ENCODE peak calls at places on chromosomes 2 and 18, in seven cellular contexts. Y is esophagus muscularis mucosa, F is mucosa of descending colon, Q is kidney, B is uterus, A is fibroblast of lung, E is cardiac muscle cell. V is an unnamed sample. For H3K4me1, the result is how much of the 10 kb centered on the place peaks cover.

GRCh38 chr2:212548459-212548815 is 9.8 kb upstream of the ERBB4 start:
- DNase-seq in Y (no peak), F (no peak), Q (no peak), B (no peak), A (peak), E (peak), V (no peak)

GRCh38 chr2:5673148-5673860 is 18.9 kb upstream of the SOX11 start:
- DNase-seq in Y (peak), F (no peak), Q (peak), B (no peak), A (no peak), E (peak), V (no peak)

GRCh38 chr18:61890344-61890743 is 2.5 kb downstream of the RNF152 start:
- DNase-seq in Y (no peak), F (no peak), Q (no peak), B (no peak), A (no peak), E (no peak), V (no peak)

GRCh38 chr2:174750923-174751441 is 13.3 kb downstream of the CHRNA1 start:
- DNase-seq in Y (no peak), F (no peak), Q (no peak), B (no peak), A (no peak), E (no peak), V (no peak)

GRCh38 chr2:63589148-63589972 is 597 bp downstream of the MDH1 start:
- DNase-seq in Y (no peak), F (no peak), Q (no peak), B (no peak), A (no peak), E (peak), V (no peak)

GRCh38 chr2:237474931-237475703 is 11.9 kb upstream of the MLPH start:
- DNase-seq in Y (no peak), F (peak), Q (peak), B (peak), A (peak), E (peak), V (peak)

GRCh38 chr2:72581560-72582181 is 244.2 kb downstream of the EXOC6B start:
- DNase-seq in Y (no peak), F (no peak), Q (no peak), B (peak), A (no peak), E (no peak), V (no peak)

GRCh38 chr2:128069769-128070168 is 21.2 kb upstream of the UGGT1 start:
- DNase-seq in Y (no peak), F (no peak), Q (no peak), B (no peak), A (peak), E (no peak), V (no peak)

GRCh38 chr2:155982111-155982510 is 350.4 kb downstream of the NR4A2 start:
- DNase-seq in Y (no peak), F (no peak), Q (no peak), B (no peak), A (no peak), E (no peak), V (no peak)

GRCh38 chr2:3709225-3709624 is 5.8 kb downstream of the DCDC2C start:
- DNase-seq in Y (peak), F (no peak), Q (no peak), B (no peak), A (no peak), E (no peak), V (no peak)

GRCh38 chr2:44084850-44085249 is 83.8 kb upstream of the PPM1B start:
- DNase-seq in Y (no peak), F (no peak), Q (no peak), B (no peak), A (no peak), E (no peak), V (no peak)

GRCh38 chr2:57536535-57537231 is 509.9 kb upstream of the VRK2 start:
- DNase-seq in Y (no peak), F (no peak), Q (no peak), B (no peak), A (no peak), E (no peak), V (no peak)

GRCh38 chr18:59902180-59902992 is 2.6 kb downstream of the PMAIP1 start:
- DNase-seq in Y (no peak), F (no peak), Q (no peak), B (no peak), A (peak), E (no peak), V (no peak)

GRCh38 chr2:190410171-190410570 is 2.0 kb downstream of the MFSD6 start:
- DNase-seq in Y (no peak), F (no peak), Q (no peak), B (no peak), A (no peak), E (no peak), V (no peak)

GRCh38 chr2:190413421-190413820 is 5.3 kb downstream of the MFSD6 start:
- DNase-seq in Y (no peak), F (no peak), Q (no peak), B (no peak), A (no peak), E (no peak), V (no peak)

GRCh38 chr2:190415794-190416729 is 7.9 kb downstream of the MFSD6 start:
- DNase-seq in Y (no peak), F (no peak), Q (no peak), B (no peak), A (no peak), E (no peak), V (no peak)

GRCh38 chr2:190415251-190415650 is 7.1 kb downstream of the MFSD6 start:
- DNase-seq in Y (no peak), F (no peak), Q (no peak), B (no peak), A (no peak), E (no peak), V (no peak)

GRCh38 chr2:190412971-190413370 is 4.8 kb downstream of the MFSD6 start:
- DNase-seq in Y (no peak), F (no peak), Q (no peak), B (no peak), A (no peak), E (no peak), V (no peak)
- H3K4me1 ChIP-seq in Y (half or more), F (under half), Q (under half), B (under half), A (under half), E (under half), V (under half)

GRCh38 chr2:36414307-36414706 is 58.7 kb downstream of the CRIM1 start:
- DNase-seq in Y (no peak), F (no peak), Q (no peak), B (no peak), A (no peak), E (no peak), V (no peak)

GRCh38 chr2:36410681-36411080 is 55.1 kb downstream of the CRIM1 start:
- DNase-seq in Y (no peak), F (no peak), Q (no peak), B (no peak), A (no peak), E (no peak), V (no peak)

GRCh38 chr2:36411962-36412444 is 56.4 kb downstream of the CRIM1 start:
- DNase-seq in Y (no peak), F (no peak), Q (no peak), B (no peak), A (no peak), E (no peak), V (no peak)

GRCh38 chr2:36415623-36416022 is 60.0 kb downstream of the CRIM1 start:
- DNase-seq in Y (no peak), F (no peak), Q (no peak), B (no peak), A (no peak), E (no peak), V (no peak)

DNA sequence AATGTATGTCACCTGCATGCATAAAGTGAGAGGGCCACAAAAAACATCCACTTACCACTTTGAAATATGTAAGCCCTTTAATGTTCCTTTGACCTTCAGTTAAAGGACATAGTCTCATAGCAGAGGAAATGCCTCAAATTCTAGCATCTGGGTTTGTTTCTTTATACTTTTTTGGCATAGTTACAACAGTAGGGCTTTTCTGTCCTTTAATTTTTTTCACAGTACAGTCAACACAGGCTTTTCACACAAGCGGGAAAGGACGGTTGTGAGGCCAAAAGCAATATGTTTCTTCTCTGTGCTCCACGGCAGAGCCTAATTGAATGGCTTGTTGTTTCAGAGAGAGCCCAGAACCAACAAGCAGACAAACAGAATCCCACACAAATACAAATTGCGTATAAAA is 57.6 kb downstream of the CRIM1 start:
- DNase-seq in Y (no peak), F (no peak), Q (no peak), B (no peak), A (peak), E (no peak), V (no peak)
- H3K4me1 ChIP-seq in Y (half or more), F (under half), Q (under half), B (under half), A (under half), E (under half), V (half or more)

GRCh38 chr2:27723372-27724144 is 48.0 kb upstream of the MRPL33 start:
- DNase-seq in Y (no peak), F (no peak), Q (no peak), B (peak), A (peak), E (peak), V (peak)
- H3K4me1 ChIP-seq in Y (under half), F (under half), Q (under half), B (under half), A (under half), E (under half), V (under half)

GRCh38 chr18:8708670-8709069 is 3.3 kb downstream of the MTCL1 start:
- DNase-seq in Y (no peak), F (no peak), Q (no peak), B (no peak), A (no peak), E (no peak), V (no peak)
- H3K4me1 ChIP-seq in Y (under half), F (under half), Q (under half), B (under half), A (under half), E (under half), V (under half)

DNA sequence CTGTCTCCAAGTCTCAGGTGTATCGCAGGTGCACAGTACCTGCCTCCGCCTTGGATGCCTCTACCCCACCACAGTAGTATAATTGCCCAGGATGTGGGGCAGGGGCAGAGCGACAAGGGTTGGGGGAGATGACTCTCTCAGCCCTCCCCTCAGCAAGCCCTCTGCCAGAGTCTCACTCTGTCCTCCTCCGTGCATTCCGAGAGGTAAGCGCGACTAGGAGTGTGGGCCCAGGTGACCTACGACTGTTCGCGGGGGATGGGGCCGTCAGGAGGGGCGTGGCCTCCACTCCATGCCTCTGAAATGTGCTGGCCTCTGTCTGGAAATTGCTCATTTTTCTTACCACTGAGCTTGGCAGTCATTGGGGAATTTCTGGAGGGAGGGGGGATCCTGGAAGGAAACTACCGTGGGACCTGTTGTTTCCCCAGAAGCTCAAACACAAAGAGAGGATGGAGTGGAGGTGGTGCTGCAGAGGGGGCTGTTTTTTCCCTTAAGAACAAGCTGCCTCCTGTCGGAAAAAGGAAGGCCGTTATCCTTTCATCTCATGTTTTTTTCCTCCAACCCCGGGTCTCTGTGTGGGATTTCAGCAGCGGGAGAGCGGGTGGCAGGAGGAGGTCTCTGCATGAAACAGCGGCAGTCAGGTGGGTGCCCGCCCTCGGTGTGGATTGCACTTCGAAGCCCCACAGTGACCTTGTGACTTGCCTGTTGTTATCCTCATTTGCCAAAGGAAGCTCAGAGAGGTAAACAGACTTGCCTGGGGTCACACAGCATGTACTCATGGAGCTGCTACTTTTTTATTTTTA is 13.0 kb upstream of the RALB start:
- DNase-seq in Y (no peak), F (no peak), Q (peak), B (peak), A (peak), E (no peak), V (no peak)
- H3K4me1 ChIP-seq in Y (under half), F (under half), Q (under half), B (under half), A (under half), E (under half), V (under half)

DNA sequence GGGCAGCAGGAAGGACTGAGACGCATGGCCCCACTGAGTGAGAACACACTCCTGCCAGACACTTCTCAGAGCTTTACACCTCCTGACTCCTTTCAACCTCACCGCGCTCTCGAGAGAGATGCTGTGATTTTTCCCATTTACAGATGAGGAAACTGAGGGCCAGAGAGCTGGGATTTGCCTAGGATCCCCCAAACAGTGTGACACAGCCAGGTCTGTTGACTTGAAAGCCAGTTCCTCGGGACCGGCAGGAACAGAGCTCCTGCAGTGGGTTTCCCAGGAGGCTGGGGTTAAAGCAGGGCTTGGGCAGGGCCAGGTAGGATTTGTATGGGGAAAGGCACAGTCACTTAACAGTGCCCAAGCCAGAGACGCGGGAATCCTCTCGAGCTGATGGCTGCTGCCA is 81.9 kb downstream of the STPG4 start:
- DNase-seq in Y (no peak), F (no peak), Q (no peak), B (no peak), A (no peak), E (no peak), V (no peak)
- H3K4me1 ChIP-seq in Y (half or more), F (under half), Q (half or more), B (under half), A (half or more), E (under half), V (half or more)

DNA sequence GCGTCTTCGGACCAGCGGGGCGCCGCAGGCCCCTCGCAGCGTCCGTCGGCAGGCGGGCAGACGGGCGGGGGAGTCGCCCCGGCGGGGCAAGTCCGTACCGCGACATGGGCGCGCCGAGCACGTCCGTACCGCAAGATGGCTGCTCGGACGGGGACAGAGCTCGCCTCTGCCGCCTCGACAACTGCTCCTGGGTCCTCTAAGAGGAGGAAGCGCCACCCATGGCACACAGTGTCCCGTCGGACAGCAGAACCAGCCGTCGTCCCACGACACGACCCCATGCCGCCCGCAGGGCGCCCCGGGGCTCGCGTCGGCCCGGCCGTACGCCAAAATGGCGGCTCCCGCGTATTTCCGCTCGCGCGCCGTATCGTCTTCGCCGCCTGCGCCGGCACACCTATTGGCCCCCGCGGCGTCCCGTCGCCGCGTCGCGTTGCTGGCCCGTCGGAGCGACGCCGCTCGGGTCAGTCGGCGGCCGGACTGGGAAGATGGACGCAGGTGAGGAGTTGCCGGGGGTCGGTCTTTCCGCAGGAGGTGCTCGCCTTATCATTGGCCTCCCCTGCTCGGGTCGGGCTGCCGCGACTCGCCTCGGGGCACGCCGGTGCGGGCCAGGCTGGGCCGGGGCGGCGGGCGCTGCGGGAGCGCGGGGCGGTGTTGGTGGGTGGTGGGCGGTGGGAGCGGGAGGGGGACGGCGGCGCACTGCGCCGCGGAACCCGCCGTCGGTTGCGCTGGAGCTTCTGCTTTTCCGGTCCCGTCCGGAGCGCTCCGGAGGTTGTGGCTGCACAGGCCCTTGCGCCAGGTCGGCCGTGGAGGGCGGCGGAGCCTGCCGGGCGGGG is at the start of gene ATG4B:
- DNase-seq in Y (peak), F (peak), Q (peak), B (peak), A (peak), E (peak), V (peak)
- H3K4me1 ChIP-seq in Y (half or more), F (under half), Q (under half), B (under half), A (under half), E (under half), V (under half)

DNA sequence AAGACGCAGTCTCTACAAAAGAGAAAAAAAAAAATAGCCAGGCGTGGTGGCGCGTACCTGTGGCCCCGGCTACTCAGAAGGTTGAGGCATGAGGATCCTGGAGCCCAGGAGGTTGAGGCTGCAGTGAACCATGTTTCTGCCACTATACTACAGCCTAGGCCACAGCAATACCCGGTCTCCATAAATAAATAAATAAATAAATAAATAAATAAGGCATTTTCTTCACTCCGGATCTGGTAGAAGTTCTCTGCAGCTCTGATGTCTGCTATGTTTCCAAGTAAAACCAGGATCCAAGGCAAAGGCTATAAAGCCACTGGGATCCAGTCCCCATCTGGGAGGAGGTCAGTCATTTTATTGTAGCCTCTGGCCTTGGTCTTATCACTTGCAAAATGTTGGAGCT is 15.5 kb downstream of the NFE2L2 start:
- DNase-seq in Y (no peak), F (no peak), Q (no peak), B (no peak), A (no peak), E (no peak), V (no peak)
- H3K4me1 ChIP-seq in Y (half or more), F (half or more), Q (half or more), B (under half), A (under half), E (under half), V (half or more)